ENCODE peak calls at places on chromosome 2, in four cellular contexts. K is OCI-LY7, W is GM23248, Y is ovary. B is an unnamed sample.

GRCh38 chr2:201199847-201200246 is 16.9 kb downstream of the CASP10 start:
- DNase-seq in K (no peak), W (no peak), Y (no peak), B (no peak)

GRCh38 chr2:101017371-101017770 is 15.3 kb downstream of the RPL31 start:
- DNase-seq in Y (no peak), K (no peak), W (no peak), B (no peak)

GRCh38 chr2:69631402-69631801 is 12.1 kb downstream of the AAK1 start:
- DNase-seq in K (no peak), W (peak; percentile 17), Y (no peak), B (no peak)

GRCh38 chr2:136112317-136112891 is 5.5 kb downstream of the CXCR4 start:
- DNase-seq in Y (no peak), W (no peak), K (no peak), B (no peak)

GRCh38 chr2:62923242-62923641 is 127.4 kb upstream of the OTX1 start:
- DNase-seq in K (no peak), W (no peak), Y (no peak), B (peak; percentile 29)

GRCh38 chr2:192123847-192124246 is 70.9 kb downstream of the TMEFF2 start:
- DNase-seq in Y (no peak), W (peak; percentile 50), K (no peak), B (no peak)

GRCh38 chr2:70142590-70143313 is 48.1 kb downstream of the C2orf42 start:
- DNase-seq in K (peak; percentile 100), W (peak; percentile 100), Y (peak; percentile 100), B (peak; percentile 100)

GRCh38 chr2:105926960-105927678 is 182.4 kb downstream of the NCK2 start:
- DNase-seq in Y (no peak), K (peak; percentile 24), W (no peak), B (peak; percentile 46)

GRCh38 chr2:151260492-151261239 is 997 bp downstream of the RBM43 start:
- DNase-seq in W (peak; percentile 77), K (peak; percentile 11), Y (no peak), B (no peak)

GRCh38 chr2:126643431-126643830 is 12.5 kb upstream of the GYPC start:
- DNase-seq in K (no peak), W (no peak), Y (no peak), B (no peak)

GRCh38 chr2:225025917-225026571 is 16.2 kb downstream of the DOCK10 start:
- DNase-seq in Y (no peak), W (peak; percentile 77), K (no peak), B (no peak)
- H3K27ac ChIP-seq in Y (no peak overlapping the region), W (peak overlapping the region; percentile 49), K (no peak overlapping the region), B (no peak overlapping the region)

GRCh38 chr2:204673877-204674276 is 128.6 kb downstream of the PARD3B start:
- DNase-seq in W (peak; percentile 48), Y (no peak), K (no peak), B (no peak)
- H3K27ac ChIP-seq in W (no peak overlapping the region), Y (no peak overlapping the region), K (no peak overlapping the region), B (no peak overlapping the region)

DNA sequence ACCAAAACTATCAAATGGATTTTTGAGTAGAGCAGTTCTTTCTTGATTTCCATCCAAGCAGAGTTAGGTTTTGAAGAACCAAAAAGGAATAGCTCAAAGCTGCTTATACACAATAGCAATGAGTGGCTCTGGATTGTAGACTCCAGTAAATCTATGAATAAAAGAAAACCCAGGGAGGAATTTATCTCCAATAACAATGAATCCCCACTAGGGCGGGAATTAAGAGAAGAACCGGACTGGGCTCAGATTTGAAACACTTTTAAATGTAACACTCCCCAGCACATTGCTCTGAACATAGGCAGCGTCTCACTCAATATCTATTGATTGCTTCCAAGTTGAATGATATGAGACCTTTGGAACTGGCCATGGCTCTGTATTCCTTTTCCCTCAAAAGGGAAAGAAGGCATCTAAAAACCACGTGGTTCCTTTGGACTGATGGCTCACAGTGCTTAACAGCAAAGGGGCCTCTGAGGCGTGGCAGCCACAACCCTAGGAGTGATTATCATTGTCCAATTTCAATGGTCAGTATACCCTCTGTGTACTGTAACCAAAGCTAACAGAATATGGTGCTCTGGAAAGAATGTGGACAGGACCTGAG is 68.2 kb downstream of the SPRED2 start:
- DNase-seq in K (no peak), Y (no peak), W (peak; percentile 29), B (no peak)
- H3K27ac ChIP-seq in K (peak overlapping the region; percentile 85), Y (no peak overlapping the region), W (no peak overlapping the region), B (no peak overlapping the region)

DNA sequence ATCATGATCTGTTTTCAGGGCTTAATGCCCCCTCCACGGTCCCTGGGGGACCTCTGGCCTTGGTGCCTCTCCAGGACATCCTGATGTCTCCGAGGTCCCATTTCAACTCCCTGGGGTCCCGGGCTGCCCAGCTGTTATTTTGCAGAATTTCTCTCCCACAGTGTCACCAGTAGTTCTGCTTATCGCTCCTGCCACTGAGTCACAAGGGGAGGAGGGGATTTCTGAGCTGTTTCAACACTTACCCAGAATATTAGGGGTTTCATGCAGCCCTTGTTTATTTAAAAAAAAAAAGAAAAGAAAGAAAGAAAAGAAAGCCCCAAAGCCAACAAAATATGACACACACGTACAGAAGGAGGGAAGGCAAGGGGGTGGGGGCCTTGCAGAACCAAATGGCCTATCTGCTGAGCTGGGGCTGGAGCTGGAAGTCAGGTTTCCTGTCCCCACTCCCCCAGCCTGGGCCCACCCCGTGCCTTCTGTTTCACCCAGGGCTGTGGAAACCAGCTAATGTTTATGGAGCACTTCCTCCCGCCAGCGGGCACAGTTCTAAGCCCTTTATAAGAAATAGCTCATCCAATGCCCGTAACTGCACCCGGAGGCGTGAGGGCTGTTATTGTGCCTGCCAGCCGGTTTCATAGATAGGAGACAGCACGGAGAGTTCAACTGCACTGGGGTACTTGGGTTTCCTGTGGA is 8.4 kb upstream of the ARID5A start:
- DNase-seq in K (no peak), W (peak; percentile 48), Y (peak; percentile 60), B (no peak)
- H3K27ac ChIP-seq in K (no peak overlapping the region), W (peak overlapping the region; percentile 4), Y (peak overlapping the region; percentile 92), B (no peak overlapping the region)

DNA sequence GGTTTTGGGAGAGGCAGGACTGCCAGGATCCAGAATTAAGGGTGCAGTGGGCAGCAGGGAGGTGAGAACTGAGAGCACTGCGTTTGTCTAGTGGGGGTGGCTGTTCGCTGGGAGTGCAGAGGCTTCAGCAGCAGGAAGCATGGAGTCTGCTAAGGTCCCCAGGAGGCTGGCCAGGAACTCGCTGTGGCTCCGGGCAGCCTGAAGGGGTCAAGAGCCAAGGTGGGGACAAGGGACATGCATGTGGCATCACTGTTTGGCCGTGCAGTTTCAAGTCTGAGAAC is 43.2 kb upstream of the SEMA4C start:
- DNase-seq in W (no peak), K (no peak), Y (no peak), B (no peak)
- H3K27ac ChIP-seq in W (no peak overlapping the region), K (no peak overlapping the region), Y (no peak overlapping the region), B (no peak overlapping the region)

GRCh38 chr2:26506279-26506678 is 28.4 kb upstream of the OTOF start:
- DNase-seq in Y (no peak), K (no peak), W (no peak), B (no peak)
- H3K27ac ChIP-seq in Y (no peak overlapping the region), K (no peak overlapping the region), W (no peak overlapping the region), B (no peak overlapping the region)

GRCh38 chr2:20148841-20149702 is 75.9 kb downstream of the SDC1 start:
- DNase-seq in W (peak; percentile 74), K (no peak), Y (no peak), B (no peak)

GRCh38 chr2:20150110-20150706 is 74.7 kb downstream of the SDC1 start:
- DNase-seq in Y (no peak), K (no peak), W (no peak), B (no peak)

GRCh38 chr2:20149703-20150030 is 75.3 kb downstream of the SDC1 start:
- DNase-seq in Y (no peak), K (no peak), W (no peak), B (peak; percentile 53)

GRCh38 chr2:20147351-20147750 is 77.6 kb downstream of the SDC1 start:
- DNase-seq in K (no peak), W (no peak), Y (no peak), B (no peak)

GRCh38 chr2:20148411-20148810 is 76.5 kb downstream of the SDC1 start:
- DNase-seq in Y (no peak), K (no peak), W (peak; percentile 34), B (no peak)
- H3K27ac ChIP-seq in Y (no peak overlapping the region), K (no peak overlapping the region), W (peak overlapping the region; percentile 71), B (no peak overlapping the region)

DNA sequence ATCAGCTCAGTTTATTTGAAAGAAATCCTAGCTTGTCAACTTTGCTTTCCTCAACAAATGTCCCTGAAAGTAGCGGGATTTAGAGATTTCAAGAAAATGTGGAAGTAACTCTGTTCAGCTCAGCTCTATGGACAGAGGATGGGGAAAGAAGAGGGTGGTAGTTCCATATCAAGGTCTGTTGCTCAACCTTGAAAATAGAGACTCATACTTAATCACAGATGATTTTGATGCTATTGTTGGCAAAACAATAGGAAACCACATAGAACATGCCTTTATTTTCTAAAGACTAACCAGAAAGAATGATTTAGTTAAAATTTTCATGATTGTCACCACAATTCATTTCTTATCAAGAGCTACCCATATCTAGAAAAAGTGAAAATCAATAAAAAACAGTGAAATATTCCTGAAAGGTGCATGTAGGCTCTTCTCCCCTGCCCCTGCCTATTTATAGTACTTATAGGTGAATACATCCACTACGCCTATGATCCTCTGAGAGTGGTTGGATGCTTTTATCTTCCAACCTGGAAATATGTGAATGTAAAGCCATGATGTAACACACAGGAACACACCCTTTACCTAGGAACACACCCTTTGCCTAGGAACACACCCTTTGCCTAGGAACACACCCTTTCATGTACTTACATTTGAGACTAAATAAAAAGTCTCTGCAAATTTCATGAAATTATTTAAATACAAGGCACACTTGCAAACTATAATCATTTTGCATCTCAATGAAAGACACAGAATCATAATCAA is 65.8 kb downstream of the ETAA1 start:
- DNase-seq in W (peak; percentile 36), K (no peak), Y (no peak), B (no peak)
- H3K27ac ChIP-seq in W (no peak overlapping the region), K (no peak overlapping the region), Y (no peak overlapping the region), B (no peak overlapping the region)